ENCODE peak calls at places on chromosome 17, in eight cellular contexts. One of them, this sample, is unnamed.

GRCh38 chr17:78351449-78352006 is 8.3 kb downstream of the SOCS3 start:
- DNase-seq in activated T-helper 9 cell treated with anti-CD3 and anti-CD28 coated beads, Interleukin-2, amount 50 U/mL, for 16 hours: no peak
- DNase-seq in adrenal gland: peak; percentile 99
- DNase-seq in EL: peak; percentile 91
- DNase-seq in astrocyte of the spinal cord: peak; percentile 89
- DNase-seq in mesothelial cell of epicardium: no peak
- DNase-seq in cardiac muscle cell: peak; percentile 29
- DNase-seq in lung microvascular endothelial cell: no peak
- DNase-seq in this sample: peak; percentile 81

GRCh38 chr17:62163847-62164246 is 98.8 kb upstream of the MED13 start:
- DNase-seq in activated T-helper 9 cell treated with anti-CD3 and anti-CD28 coated beads, Interleukin-2, amount 50 U/mL, for 16 hours: no peak
- DNase-seq in adrenal gland: no peak
- DNase-seq in EL: no peak
- DNase-seq in astrocyte of the spinal cord: no peak
- DNase-seq in mesothelial cell of epicardium: no peak
- DNase-seq in cardiac muscle cell: no peak
- DNase-seq in lung microvascular endothelial cell: no peak
- DNase-seq in this sample: no peak

GRCh38 chr17:47732399-47733046 is 513 bp upstream of the TBX21 start:
- DNase-seq in activated T-helper 9 cell treated with anti-CD3 and anti-CD28 coated beads, Interleukin-2, amount 50 U/mL, for 16 hours: no peak
- DNase-seq in adrenal gland: no peak
- DNase-seq in EL: no peak
- DNase-seq in astrocyte of the spinal cord: no peak
- DNase-seq in mesothelial cell of epicardium: no peak
- DNase-seq in cardiac muscle cell: no peak
- DNase-seq in lung microvascular endothelial cell: no peak
- DNase-seq in this sample: no peak

GRCh38 chr17:57408064-57408811 is 151.9 kb downstream of the MSI2 start:
- DNase-seq in activated T-helper 9 cell treated with anti-CD3 and anti-CD28 coated beads, Interleukin-2, amount 50 U/mL, for 16 hours: no peak
- DNase-seq in adrenal gland: no peak
- DNase-seq in EL: no peak
- DNase-seq in astrocyte of the spinal cord: peak; percentile 71
- DNase-seq in mesothelial cell of epicardium: no peak
- DNase-seq in cardiac muscle cell: peak; percentile 34
- DNase-seq in lung microvascular endothelial cell: no peak
- DNase-seq in this sample: no peak

GRCh38 chr17:33290156-33290697 is 2.9 kb downstream of the ASIC2 start:
- DNase-seq in activated T-helper 9 cell treated with anti-CD3 and anti-CD28 coated beads, Interleukin-2, amount 50 U/mL, for 16 hours: no peak
- DNase-seq in adrenal gland: no peak
- DNase-seq in EL: no peak
- DNase-seq in astrocyte of the spinal cord: no peak
- DNase-seq in mesothelial cell of epicardium: no peak
- DNase-seq in cardiac muscle cell: no peak
- DNase-seq in lung microvascular endothelial cell: no peak
- DNase-seq in this sample: no peak

GRCh38 chr17:67051837-67052236 is 7.5 kb downstream of the CACNG1 start:
- DNase-seq in activated T-helper 9 cell treated with anti-CD3 and anti-CD28 coated beads, Interleukin-2, amount 50 U/mL, for 16 hours: no peak
- DNase-seq in adrenal gland: no peak
- DNase-seq in EL: no peak
- DNase-seq in astrocyte of the spinal cord: no peak
- DNase-seq in mesothelial cell of epicardium: no peak
- DNase-seq in cardiac muscle cell: no peak
- DNase-seq in lung microvascular endothelial cell: no peak
- DNase-seq in this sample: no peak

GRCh38 chr17:27569257-27569722 is 61.7 kb upstream of the LGALS9 start:
- DNase-seq in activated T-helper 9 cell treated with anti-CD3 and anti-CD28 coated beads, Interleukin-2, amount 50 U/mL, for 16 hours: peak; percentile 42
- DNase-seq in adrenal gland: peak; percentile 45
- DNase-seq in EL: peak; percentile 26
- DNase-seq in astrocyte of the spinal cord: no peak
- DNase-seq in mesothelial cell of epicardium: no peak
- DNase-seq in cardiac muscle cell: peak; percentile 53
- DNase-seq in lung microvascular endothelial cell: peak; percentile 49
- DNase-seq in this sample: peak; percentile 37

GRCh38 chr17:77846531-77847085 is 111.9 kb upstream of the TNRC6C start:
- DNase-seq in activated T-helper 9 cell treated with anti-CD3 and anti-CD28 coated beads, Interleukin-2, amount 50 U/mL, for 16 hours: peak; percentile 16
- DNase-seq in adrenal gland: no peak
- DNase-seq in EL: no peak
- DNase-seq in astrocyte of the spinal cord: no peak
- DNase-seq in mesothelial cell of epicardium: no peak
- DNase-seq in cardiac muscle cell: no peak
- DNase-seq in lung microvascular endothelial cell: no peak
- DNase-seq in this sample: no peak

GRCh38 chr17:47620503-47621245 is 29.0 kb upstream of the KPNB1 start:
- DNase-seq in activated T-helper 9 cell treated with anti-CD3 and anti-CD28 coated beads, Interleukin-2, amount 50 U/mL, for 16 hours: no peak
- DNase-seq in adrenal gland: no peak
- DNase-seq in EL: no peak
- DNase-seq in astrocyte of the spinal cord: no peak
- DNase-seq in mesothelial cell of epicardium: no peak
- DNase-seq in cardiac muscle cell: no peak
- DNase-seq in lung microvascular endothelial cell: no peak
- DNase-seq in this sample: no peak

GRCh38 chr17:46009681-46010596 is 10.9 kb downstream of the STH start:
- DNase-seq in activated T-helper 9 cell treated with anti-CD3 and anti-CD28 coated beads, Interleukin-2, amount 50 U/mL, for 16 hours: no peak
- DNase-seq in adrenal gland: peak; percentile 73
- DNase-seq in EL: peak; percentile 63
- DNase-seq in astrocyte of the spinal cord: peak; percentile 30
- DNase-seq in mesothelial cell of epicardium: no peak
- DNase-seq in cardiac muscle cell: no peak
- DNase-seq in lung microvascular endothelial cell: no peak
- DNase-seq in this sample: no peak

GRCh38 chr17:72514888-72515287 is 394.1 kb downstream of the SOX9 start:
- DNase-seq in activated T-helper 9 cell treated with anti-CD3 and anti-CD28 coated beads, Interleukin-2, amount 50 U/mL, for 16 hours: no peak
- DNase-seq in adrenal gland: no peak
- DNase-seq in EL: peak; percentile 60
- DNase-seq in astrocyte of the spinal cord: peak; percentile 91
- DNase-seq in mesothelial cell of epicardium: no peak
- DNase-seq in cardiac muscle cell: no peak
- DNase-seq in lung microvascular endothelial cell: no peak
- DNase-seq in this sample: no peak

GRCh38 chr17:29133146-29133713 is 47.0 kb downstream of the MYO18A start:
- DNase-seq in activated T-helper 9 cell treated with anti-CD3 and anti-CD28 coated beads, Interleukin-2, amount 50 U/mL, for 16 hours: no peak
- DNase-seq in adrenal gland: peak; percentile 86
- DNase-seq in EL: peak; percentile 83
- DNase-seq in astrocyte of the spinal cord: peak; percentile 71
- DNase-seq in mesothelial cell of epicardium: no peak
- DNase-seq in cardiac muscle cell: peak; percentile 29
- DNase-seq in lung microvascular endothelial cell: no peak
- DNase-seq in this sample: no peak

GRCh38 chr17:55576237-55576998 is 65.2 kb upstream of the SMIM36 start:
- DNase-seq in activated T-helper 9 cell treated with anti-CD3 and anti-CD28 coated beads, Interleukin-2, amount 50 U/mL, for 16 hours: no peak
- DNase-seq in adrenal gland: no peak
- DNase-seq in EL: peak; percentile 73
- DNase-seq in astrocyte of the spinal cord: peak; percentile 90
- DNase-seq in mesothelial cell of epicardium: no peak
- DNase-seq in cardiac muscle cell: no peak
- DNase-seq in lung microvascular endothelial cell: peak; percentile 26
- DNase-seq in this sample: no peak

GRCh38 chr17:17190188-17190587 is 15.9 kb downstream of the PLD6 start:
- DNase-seq in activated T-helper 9 cell treated with anti-CD3 and anti-CD28 coated beads, Interleukin-2, amount 50 U/mL, for 16 hours: no peak
- DNase-seq in adrenal gland: no peak
- DNase-seq in EL: no peak
- DNase-seq in astrocyte of the spinal cord: no peak
- DNase-seq in mesothelial cell of epicardium: no peak
- DNase-seq in cardiac muscle cell: no peak
- DNase-seq in lung microvascular endothelial cell: no peak
- DNase-seq in this sample: no peak

This sample was measured in H4.